ENCODE peak calls at places on chromosomes 11 and 22, in five cellular contexts. J is K562, M is HepG2, N is HCT116, X is GM12878. Z is an unnamed sample.

GRCh38 chr22:43530864-43531201 is 119.0 kb downstream of the MPPED1 start:
- DNase-seq in M (no peak), J (no peak), N (no peak), X (no peak), Z (no peak)

GRCh38 chr22:31945478-31945815 is 1.1 kb downstream of the YWHAH start:
- DNase-seq in M (no peak), X (no peak), N (no peak), J (no peak), Z (no peak)

GRCh38 chr11:60769811-60770210 is 13.1 kb downstream of the MS4A15 start:
- DNase-seq in N (no peak), J (no peak), X (no peak), M (no peak), Z (no peak)

GRCh38 chr11:129315781-129316579 is 59.7 kb upstream of the BARX2 start:
- DNase-seq in X (no peak), J (no peak), N (peak), M (peak), Z (no peak)

GRCh38 chr11:110046759-110047386 is 46.3 kb upstream of the ZC3H12C start:
- DNase-seq in N (no peak), M (no peak), J (no peak), X (no peak), Z (no peak)

GRCh38 chr11:62242021-62242420 is at the start of gene SCGB1D2:
- DNase-seq in N (no peak), J (no peak), M (peak), X (no peak), Z (peak)

GRCh38 chr11:64877390-64878222 is 815 bp downstream of the EHD1 start:
- DNase-seq in J (no peak), N (no peak), X (no peak), M (no peak), Z (peak)

GRCh38 chr11:62108017-62108750 is 15.6 kb upstream of the INCENP start:
- DNase-seq in J (peak), N (peak), X (peak), M (peak), Z (peak)

GRCh38 chr11:13120691-13121090 is 111.6 kb downstream of the RASSF10 start:
- DNase-seq in X (no peak), M (no peak), N (no peak), J (no peak), Z (no peak)

GRCh38 chr22:49299821-49300231 is 527.8 kb downstream of the BRD1 start:
- DNase-seq in X (no peak), J (no peak), M (no peak), N (no peak), Z (no peak)

GRCh38 chr11:46247664-46248063 is 29.8 kb upstream of the CREB3L1 start:
- DNase-seq in M (peak), X (no peak), J (peak), N (peak), Z (no peak)

GRCh38 chr22:49659924-49660315 is 167.8 kb downstream of the BRD1 start:
- DNase-seq in M (no peak), J (no peak), N (no peak), X (no peak), Z (no peak)

GRCh38 chr11:61626580-61627380 is 45.9 kb upstream of the SYT7 start:
- DNase-seq in X (no peak), M (peak), N (no peak), J (no peak), Z (no peak)

GRCh38 chr22:48748860-48749554 is 1078.7 kb downstream of the BRD1 start:
- DNase-seq in N (no peak), J (no peak), X (no peak), M (no peak), Z (no peak)

GRCh38 chr11:72568861-72569260 is 105.4 kb downstream of the PDE2A start:
- DNase-seq in J (no peak), M (no peak), X (no peak), N (no peak), Z (no peak)

GRCh38 chr22:17990942-17991341 is 33.4 kb downstream of the MICAL3 start:
- DNase-seq in X (no peak), M (no peak), N (no peak), J (no peak), Z (no peak)

GRCh38 chr11:62853279-62853965 is 14.0 kb upstream of the WDR74 start:
- DNase-seq in N (no peak), X (no peak), J (no peak), M (no peak), Z (no peak)

GRCh38 chr11:125165664-125166346 is 1.3 kb downstream of the PKNOX2 start:
- DNase-seq in X (no peak), J (no peak), N (no peak), M (no peak), Z (no peak)

GRCh38 chr11:116112031-116112935 is 608.1 kb upstream of the CADM1 start:
- DNase-seq in N (no peak), J (no peak), M (no peak), X (no peak), Z (no peak)

GRCh38 chr22:34105461-34106062 is 185.3 kb upstream of the LARGE1 start:
- DNase-seq in M (peak), J (no peak), N (no peak), X (no peak), Z (peak)

GRCh38 chr22:31139066-31139465 is 1.2 kb downstream of the PLA2G3 start:
- DNase-seq in J (no peak), X (no peak), N (no peak), M (no peak), Z (peak)

GRCh38 chr22:25350551-25350971 is 131.1 kb downstream of the CRYBB2 start:
- DNase-seq in M (no peak), J (no peak), X (no peak), N (no peak), Z (no peak)

GRCh38 chr11:15801616-15802015 is 554.7 kb downstream of the SOX6 start:
- DNase-seq in N (no peak), M (no peak), J (no peak), X (no peak), Z (no peak)

GRCh38 chr11:15801126-15801525 is 555.2 kb downstream of the SOX6 start:
- DNase-seq in N (no peak), M (no peak), J (no peak), X (no peak), Z (no peak)

GRCh38 chr11:15805726-15806125 is 550.6 kb downstream of the SOX6 start:
- DNase-seq in M (no peak), X (no peak), N (no peak), J (no peak), Z (no peak)

GRCh38 chr11:15795378-15795777 is 561.0 kb downstream of the SOX6 start:
- DNase-seq in M (no peak), X (no peak), J (no peak), N (no peak), Z (no peak)

DNA sequence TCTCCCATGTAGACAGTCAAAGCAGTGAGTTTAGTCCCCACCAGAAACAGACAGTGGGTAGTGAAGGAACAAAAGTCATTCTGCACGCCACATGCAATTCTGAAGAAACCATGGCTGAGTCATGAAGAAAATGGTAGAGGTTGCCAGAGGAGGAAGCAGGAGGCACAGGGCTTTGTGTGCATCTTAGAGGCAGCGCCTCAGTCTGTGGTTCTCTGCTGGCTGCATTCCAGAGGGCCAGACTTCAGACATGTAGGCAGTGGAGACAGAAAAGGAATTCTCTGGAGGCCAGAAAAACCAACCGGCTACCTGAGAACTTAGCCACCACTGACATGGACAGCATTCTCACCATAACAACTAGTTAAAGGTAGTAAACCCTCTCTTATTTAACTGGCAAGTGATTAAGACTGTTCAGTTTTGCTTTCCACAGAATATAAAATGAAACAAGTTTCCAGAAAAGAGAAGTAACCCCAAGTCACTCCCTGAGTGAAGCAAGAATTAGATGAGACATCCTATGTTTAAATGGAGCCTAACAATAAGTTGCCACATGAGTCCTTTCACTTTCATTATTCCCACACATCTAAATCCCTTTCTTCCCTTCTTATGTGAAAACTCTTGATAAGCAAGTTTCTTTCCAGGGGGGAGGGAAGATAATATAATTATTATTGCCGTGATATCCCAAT is 556.1 kb downstream of the SOX6 start:
- DNase-seq in M (no peak), N (no peak), X (no peak), J (no peak), Z (no peak)
- TF ChIP-seq ZBTB33 in M (no peak), N (no peak), X (no peak), J (no peak), Z (no peak)

GRCh38 chr11:30635401-30635989 is 49.3 kb upstream of the MPPED2 start:
- DNase-seq in X (no peak), J (no peak), M (no peak), N (no peak), Z (peak)
- TF ChIP-seq RAD21 in X (no peak), J (no peak), M (no peak), N (no peak), Z (no peak)

DNA sequence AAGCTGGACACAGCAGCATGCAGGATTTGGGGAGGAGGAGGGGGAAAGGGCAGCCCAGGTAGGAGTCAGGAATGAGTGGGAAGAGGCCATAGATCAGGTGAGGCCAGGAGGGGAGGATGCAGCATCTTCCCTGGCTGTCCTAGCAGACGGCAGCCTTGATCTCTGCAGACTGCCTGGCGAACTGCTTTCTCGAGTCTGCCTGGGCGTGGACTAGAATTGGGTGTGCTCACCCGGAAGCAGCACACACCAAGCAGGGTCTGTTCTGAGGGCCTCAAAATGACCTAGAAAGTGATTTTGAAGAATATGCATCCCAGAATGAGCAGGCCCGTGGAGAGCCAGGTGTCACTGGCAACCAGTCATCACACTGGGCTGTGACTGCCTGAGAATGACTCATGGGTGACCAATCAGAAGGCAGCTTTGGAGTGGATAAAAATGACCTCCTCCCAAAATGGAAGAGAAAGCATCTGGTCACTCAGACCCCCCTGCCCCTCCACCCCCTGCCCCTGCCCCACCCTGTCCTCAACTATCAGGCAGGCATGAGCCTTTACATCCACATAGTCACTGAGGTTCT is 114.8 kb upstream of the NECTIN1 start:
- DNase-seq in J (peak), M (no peak), X (no peak), N (no peak), Z (peak)
- TF ChIP-seq JUND in J (no peak), M (no peak), X (no peak), N (no peak), Z (no peak)

GRCh38 chr11:75481602-75482309 is 44.0 kb downstream of the GDPD5 start:
- DNase-seq in N (no peak), X (no peak), M (no peak), J (peak), Z (no peak)
- TF ChIP-seq ZBTB33 in N (no peak), X (no peak), M (no peak), J (no peak), Z (no peak)

GRCh38 chr11:2200536-2200935 is 28.9 kb upstream of the TH start:
- DNase-seq in M (no peak), X (no peak), N (no peak), J (no peak), Z (no peak)
- TF ChIP-seq RAD21 in M (no peak), X (no peak), N (no peak), J (no peak), Z (no peak)